ENCODE peak calls at places on chromosomes 5 and 9, in four cellular contexts. One of them, this sample, is unnamed.

GRCh38 chr9:91166796-91167366 is 194.8 kb downstream of the AUH start:
- DNase-seq in mucosa of descending colon: peak; percentile 0
- DNase-seq in thyroid gland: no peak
- DNase-seq in ELF-1: peak; percentile 48
- DNase-seq in this sample: no peak

GRCh38 chr5:141879941-141880738 is 1.9 kb upstream of the PCDH1 start:
- DNase-seq in mucosa of descending colon: no peak
- DNase-seq in thyroid gland: no peak
- DNase-seq in ELF-1: no peak
- DNase-seq in this sample: peak; percentile 55

GRCh38 chr5:62779010-62779422 is 200.4 kb downstream of the LRRC70 start:
- DNase-seq in mucosa of descending colon: peak; percentile 34
- DNase-seq in thyroid gland: no peak
- DNase-seq in ELF-1: peak; percentile 52
- DNase-seq in this sample: peak; percentile 40

GRCh38 chr5:126846756-126847155 is 69.8 kb downstream of the LMNB1 start:
- DNase-seq in mucosa of descending colon: no peak
- DNase-seq in thyroid gland: no peak
- DNase-seq in ELF-1: peak; percentile 76
- DNase-seq in this sample: peak; percentile 34

GRCh38 chr5:6780802-6781391 is 67.7 kb downstream of the TENT4A start:
- DNase-seq in mucosa of descending colon: peak; percentile 22
- DNase-seq in thyroid gland: no peak
- DNase-seq in ELF-1: peak; percentile 35
- DNase-seq in this sample: peak; percentile 58

GRCh38 chr5:9716838-9717281 is 86.7 kb upstream of the TAS2R1 start:
- DNase-seq in mucosa of descending colon: no peak
- DNase-seq in thyroid gland: no peak
- DNase-seq in ELF-1: peak; percentile 37
- DNase-seq in this sample: no peak

GRCh38 chr9:35385042-35385441 is 104.9 kb upstream of the RUSC2 start:
- DNase-seq in mucosa of descending colon: no peak
- DNase-seq in thyroid gland: no peak
- DNase-seq in ELF-1: no peak
- DNase-seq in this sample: no peak

GRCh38 chr9:131719262-131719908 is 20.5 kb downstream of the RAPGEF1 start:
- DNase-seq in mucosa of descending colon: no peak
- DNase-seq in thyroid gland: no peak
- DNase-seq in ELF-1: no peak
- DNase-seq in this sample: no peak

GRCh38 chr5:170223906-170224305 is 8.9 kb upstream of the C5orf58 start:
- DNase-seq in mucosa of descending colon: no peak
- DNase-seq in thyroid gland: no peak
- DNase-seq in ELF-1: no peak
- DNase-seq in this sample: no peak

GRCh38 chr9:78613006-78613405 is 316.1 kb downstream of the PSAT1 start:
- DNase-seq in mucosa of descending colon: no peak
- DNase-seq in thyroid gland: no peak
- DNase-seq in ELF-1: no peak
- DNase-seq in this sample: no peak

GRCh38 chr5:151772868-151773561 is 1.3 kb downstream of the G3BP1 start:
- DNase-seq in mucosa of descending colon: peak; percentile 36
- DNase-seq in thyroid gland: no peak
- DNase-seq in ELF-1: no peak
- DNase-seq in this sample: no peak

GRCh38 chr5:61767231-61768080 is 435.4 kb downstream of the ZSWIM6 start:
- DNase-seq in mucosa of descending colon: no peak
- DNase-seq in thyroid gland: peak; percentile 42
- DNase-seq in ELF-1: no peak
- DNase-seq in this sample: no peak

GRCh38 chr9:91589101-91589553 is 165.5 kb upstream of the NFIL3 start:
- DNase-seq in mucosa of descending colon: peak; percentile 14
- DNase-seq in thyroid gland: peak; percentile 16
- DNase-seq in ELF-1: no peak
- DNase-seq in this sample: no peak

GRCh38 chr5:158777647-158778368 is 321.9 kb downstream of the EBF1 start:
- DNase-seq in mucosa of descending colon: no peak
- DNase-seq in thyroid gland: no peak
- DNase-seq in ELF-1: no peak
- DNase-seq in this sample: no peak

GRCh38 chr5:38060354-38060753 is 198.0 kb upstream of the EGFLAM start:
- DNase-seq in mucosa of descending colon: peak; percentile 9
- DNase-seq in thyroid gland: no peak
- DNase-seq in ELF-1: no peak
- DNase-seq in this sample: no peak